ENCODE peak calls at places on chromosomes 5 and 9, in seven cellular contexts. One of them, this sample, is unnamed.

GRCh38 chr5:171388816-171389168 is 1.1 kb downstream of the NPM1 start:
- DNase-seq in tibial artery: no peak
- DNase-seq in stomach: no peak
- DNase-seq in Panc1: no peak
- DNase-seq in BE2C: no peak
- DNase-seq in HepG2: no peak
- DNase-seq in mesenchymal stem cell: no peak
- DNase-seq in this sample: no peak

GRCh38 chr5:50325237-50325832 is 115.8 kb downstream of the EMB start:
- DNase-seq in tibial artery: no peak
- DNase-seq in stomach: no peak
- DNase-seq in Panc1: no peak
- DNase-seq in BE2C: no peak
- DNase-seq in HepG2: no peak
- DNase-seq in mesenchymal stem cell: peak; percentile 17
- DNase-seq in this sample: no peak

GRCh38 chr5:174187001-174187400 is 141.5 kb downstream of the NSG2 start:
- DNase-seq in tibial artery: peak; percentile 51
- DNase-seq in stomach: no peak
- DNase-seq in Panc1: no peak
- DNase-seq in BE2C: no peak
- DNase-seq in HepG2: no peak
- DNase-seq in mesenchymal stem cell: no peak
- DNase-seq in this sample: peak; percentile 33

GRCh38 chr5:170757182-170757601 is 26.3 kb upstream of the GABRP start:
- DNase-seq in tibial artery: no peak
- DNase-seq in stomach: peak; percentile 66
- DNase-seq in Panc1: no peak
- DNase-seq in BE2C: no peak
- DNase-seq in HepG2: peak; percentile 21
- DNase-seq in mesenchymal stem cell: peak; percentile 35
- DNase-seq in this sample: no peak

GRCh38 chr5:121967187-121967586 is 5.4 kb downstream of the SRFBP1 start:
- DNase-seq in tibial artery: no peak
- DNase-seq in stomach: no peak
- DNase-seq in Panc1: no peak
- DNase-seq in BE2C: no peak
- DNase-seq in HepG2: no peak
- DNase-seq in mesenchymal stem cell: peak; percentile 65
- DNase-seq in this sample: no peak

GRCh38 chr5:72085319-72085718 is 22.0 kb upstream of the MAP1B start:
- DNase-seq in tibial artery: no peak
- DNase-seq in stomach: no peak
- DNase-seq in Panc1: no peak
- DNase-seq in BE2C: no peak
- DNase-seq in HepG2: no peak
- DNase-seq in mesenchymal stem cell: no peak
- DNase-seq in this sample: no peak

GRCh38 chr5:142935014-142935413 is 164.8 kb downstream of the ARHGAP26 start:
- DNase-seq in tibial artery: no peak
- DNase-seq in stomach: no peak
- DNase-seq in Panc1: no peak
- DNase-seq in BE2C: no peak
- DNase-seq in HepG2: no peak
- DNase-seq in mesenchymal stem cell: no peak
- DNase-seq in this sample: no peak

GRCh38 chr5:169707714-169708113 is 70.6 kb downstream of the DOCK2 start:
- DNase-seq in tibial artery: no peak
- DNase-seq in stomach: no peak
- DNase-seq in Panc1: no peak
- DNase-seq in BE2C: no peak
- DNase-seq in HepG2: no peak
- DNase-seq in mesenchymal stem cell: no peak
- DNase-seq in this sample: no peak

GRCh38 chr5:17828709-17829108 is 194.4 kb downstream of the TAF11L14 start:
- DNase-seq in tibial artery: no peak
- DNase-seq in stomach: no peak
- DNase-seq in Panc1: no peak
- DNase-seq in BE2C: no peak
- DNase-seq in HepG2: no peak
- DNase-seq in mesenchymal stem cell: no peak
- DNase-seq in this sample: no peak

GRCh38 chr5:71651554-71651953 is 64.4 kb downstream of the MCCC2 start:
- DNase-seq in tibial artery: no peak
- DNase-seq in stomach: no peak
- DNase-seq in Panc1: no peak
- DNase-seq in BE2C: no peak
- DNase-seq in HepG2: no peak
- DNase-seq in mesenchymal stem cell: no peak
- DNase-seq in this sample: no peak

GRCh38 chr9:37309136-37309535 is 113.4 kb upstream of the GRHPR start:
- DNase-seq in tibial artery: no peak
- DNase-seq in stomach: no peak
- DNase-seq in Panc1: no peak
- DNase-seq in BE2C: no peak
- DNase-seq in HepG2: peak; percentile 12
- DNase-seq in mesenchymal stem cell: no peak
- DNase-seq in this sample: no peak

GRCh38 chr9:70924905-70925547 is 196.4 kb downstream of the TRPM3 start:
- DNase-seq in tibial artery: peak; percentile 68
- DNase-seq in stomach: peak; percentile 40
- DNase-seq in Panc1: peak; percentile 10
- DNase-seq in BE2C: peak; percentile 47
- DNase-seq in HepG2: peak; percentile 56
- DNase-seq in mesenchymal stem cell: peak; percentile 70
- DNase-seq in this sample: peak; percentile 82

GRCh38 chr5:137141779-137142178 is 357.3 kb downstream of the SPOCK1 start:
- DNase-seq in tibial artery: peak; percentile 58
- DNase-seq in stomach: no peak
- DNase-seq in Panc1: no peak
- DNase-seq in BE2C: no peak
- DNase-seq in HepG2: no peak
- DNase-seq in mesenchymal stem cell: peak; percentile 1
- DNase-seq in this sample: no peak

GRCh38 chr5:77144837-77145139 is 57.7 kb upstream of the ZBED3 start:
- DNase-seq in tibial artery: no peak
- DNase-seq in stomach: no peak
- DNase-seq in Panc1: no peak
- DNase-seq in BE2C: no peak
- DNase-seq in HepG2: no peak
- DNase-seq in mesenchymal stem cell: no peak
- DNase-seq in this sample: no peak

GRCh38 chr5:121285861-121286527 is 565.7 kb upstream of the FTMT start:
- DNase-seq in tibial artery: no peak
- DNase-seq in stomach: no peak
- DNase-seq in Panc1: no peak
- DNase-seq in BE2C: no peak
- DNase-seq in HepG2: no peak
- DNase-seq in mesenchymal stem cell: no peak
- DNase-seq in this sample: no peak

GRCh38 chr9:136951541-136952353 is at the start of gene LCN12:
- DNase-seq in tibial artery: no peak
- DNase-seq in stomach: no peak
- DNase-seq in Panc1: no peak
- DNase-seq in BE2C: no peak
- DNase-seq in HepG2: no peak
- DNase-seq in mesenchymal stem cell: no peak
- DNase-seq in this sample: no peak

GRCh38 chr9:21153688-21154608 is 12.3 kb upstream of the IFNW1 start:
- DNase-seq in tibial artery: no peak
- DNase-seq in stomach: no peak
- DNase-seq in Panc1: peak; percentile 0
- DNase-seq in BE2C: no peak
- DNase-seq in HepG2: no peak
- DNase-seq in mesenchymal stem cell: peak; percentile 35
- DNase-seq in this sample: no peak

GRCh38 chr9:102631559-102631958 is 363.6 kb upstream of the CYLC2 start:
- DNase-seq in tibial artery: no peak
- DNase-seq in stomach: no peak
- DNase-seq in Panc1: peak; percentile 2
- DNase-seq in BE2C: no peak
- DNase-seq in HepG2: peak; percentile 2
- DNase-seq in mesenchymal stem cell: no peak
- DNase-seq in this sample: no peak

GRCh38 chr5:96905864-96906263 is 29.6 kb downstream of the ERAP2 start:
- DNase-seq in tibial artery: no peak
- DNase-seq in stomach: no peak
- DNase-seq in Panc1: no peak
- DNase-seq in BE2C: no peak
- DNase-seq in HepG2: no peak
- DNase-seq in mesenchymal stem cell: no peak
- DNase-seq in this sample: no peak

GRCh38 chr5:71972777-71973473 is 134.3 kb upstream of the MAP1B start:
- DNase-seq in tibial artery: no peak
- DNase-seq in stomach: no peak
- DNase-seq in Panc1: no peak
- DNase-seq in BE2C: no peak
- DNase-seq in HepG2: peak; percentile 76
- DNase-seq in mesenchymal stem cell: peak; percentile 14
- DNase-seq in this sample: no peak

GRCh38 chr9:35635730-35636129 is 15.0 kb downstream of the SIT1 start:
- DNase-seq in tibial artery: peak; percentile 6
- DNase-seq in stomach: no peak
- DNase-seq in Panc1: no peak
- DNase-seq in BE2C: no peak
- DNase-seq in HepG2: no peak
- DNase-seq in mesenchymal stem cell: no peak
- DNase-seq in this sample: no peak

GRCh38 chr5:619444-619843 is 7.3 kb downstream of the CEP72 start:
- DNase-seq in tibial artery: peak; percentile 40
- DNase-seq in stomach: no peak
- DNase-seq in Panc1: no peak
- DNase-seq in BE2C: no peak
- DNase-seq in HepG2: no peak
- DNase-seq in mesenchymal stem cell: no peak
- DNase-seq in this sample: no peak

DNA sequence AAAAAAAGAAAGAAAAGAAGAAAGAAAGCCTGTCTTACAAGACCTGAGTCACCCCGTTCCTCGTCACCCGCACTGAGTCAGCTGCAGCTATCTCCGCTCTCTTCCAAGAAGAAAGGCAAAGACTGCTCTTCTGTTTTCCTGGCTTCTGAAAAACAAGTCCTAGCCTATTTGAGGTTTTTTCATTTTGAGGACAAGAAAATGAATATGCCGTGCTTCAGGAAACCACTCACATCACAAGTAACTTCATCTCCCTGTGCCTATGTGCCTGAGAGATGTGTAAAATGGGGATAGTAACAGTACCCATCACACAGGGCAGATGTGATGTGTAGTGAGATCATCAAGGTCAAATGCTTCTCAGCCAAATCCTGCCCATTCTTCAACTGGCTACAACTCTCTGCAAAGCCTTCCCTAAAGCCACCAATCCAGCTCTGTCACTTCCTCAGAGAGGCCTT is 78.4 kb downstream of the GLDC start:
- DNase-seq in tibial artery: no peak
- DNase-seq in stomach: no peak
- DNase-seq in Panc1: peak; percentile 54
- DNase-seq in BE2C: no peak
- DNase-seq in HepG2: no peak
- DNase-seq in mesenchymal stem cell: peak; percentile 94
- DNase-seq in this sample: no peak
- H3K4me3 ChIP-seq in tibial artery: no peak overlapping the region
- H3K4me3 ChIP-seq in stomach: no peak overlapping the region
- H3K4me3 ChIP-seq in Panc1: no peak overlapping the region
- H3K4me3 ChIP-seq in BE2C: no peak overlapping the region
- H3K4me3 ChIP-seq in HepG2: no peak overlapping the region
- H3K4me3 ChIP-seq in mesenchymal stem cell: peak overlapping the region; percentile 49
- H3K4me3 ChIP-seq in this sample: peak overlapping the region; percentile 27

DNA sequence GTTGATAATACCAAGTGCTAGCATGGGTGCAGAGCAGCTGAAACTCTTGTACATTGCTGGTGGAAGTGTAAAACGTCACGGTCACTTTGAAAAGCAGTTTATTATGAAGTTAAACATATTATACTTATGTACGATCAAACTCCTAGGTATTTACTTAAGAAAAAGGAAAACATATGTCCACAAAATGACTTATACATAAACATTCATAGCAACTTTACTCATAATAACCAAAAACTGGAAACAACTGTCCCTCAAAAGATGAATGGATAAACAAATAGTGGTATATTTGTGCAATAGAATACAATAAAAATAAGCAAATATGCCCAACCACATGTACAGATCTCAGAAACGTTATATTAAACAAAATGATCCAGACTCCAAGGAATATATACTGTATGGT is 92.3 kb upstream of the TRIO start:
- DNase-seq in tibial artery: no peak
- DNase-seq in stomach: no peak
- DNase-seq in Panc1: no peak
- DNase-seq in BE2C: no peak
- DNase-seq in HepG2: no peak
- DNase-seq in mesenchymal stem cell: no peak
- DNase-seq in this sample: no peak
- H3K9me3 ChIP-seq in tibial artery: no peaks in the 10 kb centered on the region
- H3K9me3 ChIP-seq in stomach: no peaks in the 10 kb centered on the region
- H3K9me3 ChIP-seq in Panc1: peaks cover 3% of the 10 kb centered on the region
- H3K9me3 ChIP-seq in BE2C: no peaks in the 10 kb centered on the region
- H3K9me3 ChIP-seq in HepG2: no peaks in the 10 kb centered on the region
- H3K9me3 ChIP-seq in mesenchymal stem cell: no peaks in the 10 kb centered on the region
- H3K9me3 ChIP-seq in this sample: peaks cover 7% of the 10 kb centered on the region

GRCh38 chr5:172832383-172833315 is 1.4 kb upstream of the ERGIC1 start:
- DNase-seq in tibial artery: peak; percentile 74
- DNase-seq in stomach: no peak
- DNase-seq in Panc1: no peak
- DNase-seq in BE2C: no peak
- DNase-seq in HepG2: no peak
- DNase-seq in mesenchymal stem cell: no peak
- DNase-seq in this sample: no peak

GRCh38 chr5:172833372-172833690 is 720 bp upstream of the ERGIC1 start:
- DNase-seq in tibial artery: no peak
- DNase-seq in stomach: no peak
- DNase-seq in Panc1: no peak
- DNase-seq in BE2C: no peak
- DNase-seq in HepG2: no peak
- DNase-seq in mesenchymal stem cell: no peak
- DNase-seq in this sample: no peak

GRCh38 chr5:172834570-172835245 is 657 bp downstream of the ERGIC1 start:
- DNase-seq in tibial artery: no peak
- DNase-seq in stomach: no peak
- DNase-seq in Panc1: no peak
- DNase-seq in BE2C: peak; percentile 61
- DNase-seq in HepG2: peak; percentile 66
- DNase-seq in mesenchymal stem cell: peak; percentile 56
- DNase-seq in this sample: no peak

GRCh38 chr5:172835246-172836030 is 1.4 kb downstream of the ERGIC1 start:
- DNase-seq in tibial artery: no peak
- DNase-seq in stomach: no peak
- DNase-seq in Panc1: no peak
- DNase-seq in BE2C: no peak
- DNase-seq in HepG2: no peak
- DNase-seq in mesenchymal stem cell: peak; percentile 50
- DNase-seq in this sample: no peak

GRCh38 chr5:172833691-172834569 is at the start of gene ERGIC1:
- DNase-seq in tibial artery: peak; percentile 92
- DNase-seq in stomach: peak; percentile 90
- DNase-seq in Panc1: no peak
- DNase-seq in BE2C: peak; percentile 93
- DNase-seq in HepG2: peak; percentile 64
- DNase-seq in mesenchymal stem cell: peak; percentile 89
- DNase-seq in this sample: no peak
- H3K4me1 ChIP-seq in tibial artery: peaks cover 25% of the 10 kb centered on the region
- H3K4me1 ChIP-seq in stomach: peaks cover 38% of the 10 kb centered on the region
- H3K4me1 ChIP-seq in Panc1: peaks cover 54% of the 10 kb centered on the region
- H3K4me1 ChIP-seq in BE2C: no peaks in the 10 kb centered on the region
- H3K4me1 ChIP-seq in HepG2: peaks cover 70% of the 10 kb centered on the region
- H3K4me1 ChIP-seq in mesenchymal stem cell: peaks cover 30% of the 10 kb centered on the region
- H3K4me1 ChIP-seq in this sample: no peaks in the 10 kb centered on the region

GRCh38 chr9:86341007-86341491 is 13.2 kb downstream of the TUT7 start:
- DNase-seq in tibial artery: no peak
- DNase-seq in stomach: no peak
- DNase-seq in Panc1: no peak
- DNase-seq in BE2C: no peak
- DNase-seq in HepG2: no peak
- DNase-seq in mesenchymal stem cell: no peak
- DNase-seq in this sample: no peak
- H3K4me3 ChIP-seq in tibial artery: no peak overlapping the region
- H3K4me3 ChIP-seq in stomach: no peak overlapping the region
- H3K4me3 ChIP-seq in Panc1: no peak overlapping the region
- H3K4me3 ChIP-seq in BE2C: no peak overlapping the region
- H3K4me3 ChIP-seq in HepG2: no peak overlapping the region
- H3K4me3 ChIP-seq in mesenchymal stem cell: no peak overlapping the region
- H3K4me3 ChIP-seq in this sample: no peak overlapping the region